ENCODE peak calls at places on chromosomes 5 and 9, in seven cellular contexts. One of them, this sample, is unnamed.

GRCh38 chr5:2751592-2752021 is at the start of gene IRX2:
- DNase-seq in COR-L47: no peak
- DNase-seq in activated T-cell treated with anti-CD3 and anti-CD28 coated beads for 1 hour: no peak
- DNase-seq in NCI-H2171: peak; percentile 98
- DNase-seq in kidney epithelial cell: peak; percentile 21
- DNase-seq in lower lobe of right lung: peak; percentile 93
- DNase-seq in EH: peak; percentile 98
- DNase-seq in this sample: peak; percentile 89

GRCh38 chr9:34206561-34206960 is 27.7 kb downstream of the UBAP1 start:
- DNase-seq in lower lobe of right lung: no peak
- DNase-seq in EH: no peak
- DNase-seq in kidney epithelial cell: no peak
- DNase-seq in NCI-H2171: no peak
- DNase-seq in COR-L47: no peak
- DNase-seq in activated T-cell treated with anti-CD3 and anti-CD28 coated beads for 1 hour: no peak
- DNase-seq in this sample: no peak

GRCh38 chr5:127243011-127243410 is 47.6 kb upstream of the MEGF10 start:
- DNase-seq in EH: no peak
- DNase-seq in activated T-cell treated with anti-CD3 and anti-CD28 coated beads for 1 hour: no peak
- DNase-seq in NCI-H2171: no peak
- DNase-seq in kidney epithelial cell: no peak
- DNase-seq in COR-L47: no peak
- DNase-seq in lower lobe of right lung: no peak
- DNase-seq in this sample: no peak

GRCh38 chr9:94681508-94681907 is 42.2 kb upstream of the FBP1 start:
- DNase-seq in activated T-cell treated with anti-CD3 and anti-CD28 coated beads for 1 hour: peak; percentile 32
- DNase-seq in COR-L47: peak; percentile 81
- DNase-seq in kidney epithelial cell: peak; percentile 31
- DNase-seq in lower lobe of right lung: peak; percentile 83
- DNase-seq in NCI-H2171: peak; percentile 38
- DNase-seq in EH: peak; percentile 84
- DNase-seq in this sample: peak; percentile 19

GRCh38 chr5:139863855-139864558 is 68.4 kb downstream of the PSD2 start:
- DNase-seq in kidney epithelial cell: no peak
- DNase-seq in EH: peak; percentile 59
- DNase-seq in COR-L47: peak; percentile 44
- DNase-seq in lower lobe of right lung: peak; percentile 58
- DNase-seq in activated T-cell treated with anti-CD3 and anti-CD28 coated beads for 1 hour: peak; percentile 38
- DNase-seq in NCI-H2171: peak; percentile 23
- DNase-seq in this sample: peak; percentile 4

GRCh38 chr5:82274343-82275266 is 3.5 kb downstream of the RPS23 start:
- DNase-seq in EH: no peak
- DNase-seq in kidney epithelial cell: no peak
- DNase-seq in NCI-H2171: no peak
- DNase-seq in lower lobe of right lung: no peak
- DNase-seq in COR-L47: no peak
- DNase-seq in activated T-cell treated with anti-CD3 and anti-CD28 coated beads for 1 hour: no peak
- DNase-seq in this sample: no peak

GRCh38 chr5:69288668-69289067 is 43.9 kb downstream of the CCDC125 start:
- DNase-seq in lower lobe of right lung: no peak
- DNase-seq in kidney epithelial cell: no peak
- DNase-seq in COR-L47: no peak
- DNase-seq in NCI-H2171: no peak
- DNase-seq in EH: no peak
- DNase-seq in activated T-cell treated with anti-CD3 and anti-CD28 coated beads for 1 hour: no peak
- DNase-seq in this sample: no peak

GRCh38 chr5:76716456-76717157 is 681 bp downstream of the F2R start:
- DNase-seq in kidney epithelial cell: no peak
- DNase-seq in EH: no peak
- DNase-seq in COR-L47: no peak
- DNase-seq in activated T-cell treated with anti-CD3 and anti-CD28 coated beads for 1 hour: no peak
- DNase-seq in lower lobe of right lung: no peak
- DNase-seq in NCI-H2171: no peak
- DNase-seq in this sample: no peak

GRCh38 chr5:80230269-80230992 is 25.4 kb downstream of the SERINC5 start:
- DNase-seq in NCI-H2171: no peak
- DNase-seq in kidney epithelial cell: no peak
- DNase-seq in COR-L47: no peak
- DNase-seq in activated T-cell treated with anti-CD3 and anti-CD28 coated beads for 1 hour: no peak
- DNase-seq in lower lobe of right lung: no peak
- DNase-seq in EH: no peak
- DNase-seq in this sample: no peak

GRCh38 chr9:83957029-83957513 is 22.9 kb downstream of the HNRNPK start:
- DNase-seq in NCI-H2171: no peak
- DNase-seq in kidney epithelial cell: no peak
- DNase-seq in COR-L47: no peak
- DNase-seq in EH: no peak
- DNase-seq in lower lobe of right lung: no peak
- DNase-seq in activated T-cell treated with anti-CD3 and anti-CD28 coated beads for 1 hour: no peak
- DNase-seq in this sample: peak; percentile 26

GRCh38 chr5:140038373-140038957 is 4.6 kb downstream of the NRG2 start:
- DNase-seq in kidney epithelial cell: no peak
- DNase-seq in lower lobe of right lung: no peak
- DNase-seq in EH: peak; percentile 33
- DNase-seq in COR-L47: peak; percentile 42
- DNase-seq in activated T-cell treated with anti-CD3 and anti-CD28 coated beads for 1 hour: no peak
- DNase-seq in NCI-H2171: no peak
- DNase-seq in this sample: peak; percentile 37

GRCh38 chr9:131180454-131180853 is 55.1 kb downstream of the NUP214 start:
- DNase-seq in kidney epithelial cell: no peak
- DNase-seq in COR-L47: no peak
- DNase-seq in activated T-cell treated with anti-CD3 and anti-CD28 coated beads for 1 hour: no peak
- DNase-seq in EH: peak; percentile 98
- DNase-seq in lower lobe of right lung: no peak
- DNase-seq in NCI-H2171: no peak
- DNase-seq in this sample: no peak

GRCh38 chr5:168851902-168852321 is 272.7 kb upstream of the PANK3 start:
- DNase-seq in COR-L47: no peak
- DNase-seq in NCI-H2171: peak; percentile 22
- DNase-seq in activated T-cell treated with anti-CD3 and anti-CD28 coated beads for 1 hour: no peak
- DNase-seq in kidney epithelial cell: peak; percentile 83
- DNase-seq in EH: peak; percentile 87
- DNase-seq in lower lobe of right lung: no peak
- DNase-seq in this sample: peak; percentile 52

GRCh38 chr9:101397746-101398334 is 578 bp downstream of the MRPL50 start:
- DNase-seq in kidney epithelial cell: no peak
- DNase-seq in COR-L47: no peak
- DNase-seq in EH: no peak
- DNase-seq in NCI-H2171: no peak
- DNase-seq in activated T-cell treated with anti-CD3 and anti-CD28 coated beads for 1 hour: no peak
- DNase-seq in lower lobe of right lung: no peak
- DNase-seq in this sample: peak; percentile 8

GRCh38 chr5:73030995-73031394 is 75.2 kb downstream of the FCHO2 start:
- DNase-seq in kidney epithelial cell: peak; percentile 80
- DNase-seq in EH: peak; percentile 95
- DNase-seq in COR-L47: no peak
- DNase-seq in activated T-cell treated with anti-CD3 and anti-CD28 coated beads for 1 hour: no peak
- DNase-seq in lower lobe of right lung: no peak
- DNase-seq in NCI-H2171: no peak
- DNase-seq in this sample: no peak

GRCh38 chr5:77426670-77427069 is 65.4 kb downstream of the WDR41 start:
- DNase-seq in NCI-H2171: no peak
- DNase-seq in COR-L47: no peak
- DNase-seq in kidney epithelial cell: no peak
- DNase-seq in activated T-cell treated with anti-CD3 and anti-CD28 coated beads for 1 hour: no peak
- DNase-seq in lower lobe of right lung: no peak
- DNase-seq in EH: peak; percentile 84
- DNase-seq in this sample: no peak

GRCh38 chr5:32443541-32444190 is 874 bp downstream of the ZFR start:
- DNase-seq in EH: peak; percentile 55
- DNase-seq in COR-L47: peak; percentile 40
- DNase-seq in activated T-cell treated with anti-CD3 and anti-CD28 coated beads for 1 hour: peak; percentile 22
- DNase-seq in lower lobe of right lung: peak; percentile 62
- DNase-seq in kidney epithelial cell: no peak
- DNase-seq in NCI-H2171: peak; percentile 59
- DNase-seq in this sample: no peak

This sample was measured in DMS79 treated with DMSO at 0.1 percent for 48 hours.